ENCODE peak calls at places on chromosomes 6 and 20, in six cellular contexts. I is A549, A is psoas muscle, V is adrenal gland, Z is omental fat pad, J is neural crest cell. P is an unnamed sample.

GRCh38 chr6:10991115-10991514 is 53.0 kb downstream of the ELOVL2 start:
- DNase-seq in Z (no peak), V (no peak), A (no peak), J (no peak), I (no peak), P (no peak)

GRCh38 chr20:48733296-48733790 is 94.5 kb downstream of the PREX1 start:
- DNase-seq in J (no peak), V (no peak), A (no peak), I (no peak), Z (no peak), P (no peak)

GRCh38 chr20:10447028-10447427 is 11.9 kb downstream of the SLX4IP start:
- DNase-seq in V (no peak), A (no peak), Z (no peak), I (peak), J (no peak), P (peak)

GRCh38 chr20:43669332-43669731 is 2.4 kb downstream of the MYBL2 start:
- DNase-seq in V (peak), J (no peak), A (no peak), Z (no peak), I (no peak), P (no peak)

GRCh38 chr6:15110721-15111354 is 135.0 kb upstream of the JARID2 start:
- DNase-seq in V (no peak), J (no peak), Z (no peak), A (no peak), I (no peak), P (no peak)

GRCh38 chr6:48766349-48766748 is 655.4 kb upstream of the PTCHD4 start:
- DNase-seq in V (no peak), A (no peak), J (no peak), Z (no peak), I (no peak), P (no peak)

GRCh38 chr6:154508573-154509375 is 1.7 kb downstream of the CNKSR3 start:
- DNase-seq in A (no peak), J (no peak), I (no peak), V (no peak), Z (no peak), P (no peak)

GRCh38 chr6:28953039-28953872 is 29.5 kb upstream of the TRIM27 start:
- DNase-seq in A (no peak), Z (no peak), I (peak), V (peak), J (peak), P (no peak)

GRCh38 chr6:128491643-128492206 is 28.7 kb downstream of the PTPRK start:
- DNase-seq in Z (no peak), I (no peak), A (no peak), J (no peak), V (no peak), P (peak)

GRCh38 chr20:21203036-21203656 is 77.3 kb downstream of the KIZ start:
- DNase-seq in A (no peak), Z (no peak), J (no peak), I (no peak), V (no peak), P (no peak)

GRCh38 chr6:4581468-4582420 is 194.5 kb upstream of the CDYL start:
- DNase-seq in J (no peak), V (no peak), A (no peak), Z (no peak), I (no peak), P (peak)

GRCh38 chr6:139323511-139324445 is 32.0 kb upstream of the TXLNB start:
- DNase-seq in J (peak), Z (peak), V (peak), I (no peak), A (peak), P (peak)

GRCh38 chr20:53883098-53883762 is 187.2 kb downstream of the BCAS1 start:
- DNase-seq in J (no peak), Z (no peak), I (no peak), V (no peak), A (no peak), P (no peak)

GRCh38 chr6:170152989-170153388 is 137.9 kb downstream of the DLL1 start:
- DNase-seq in J (no peak), V (no peak), I (peak), Z (no peak), A (peak), P (no peak)

DNA sequence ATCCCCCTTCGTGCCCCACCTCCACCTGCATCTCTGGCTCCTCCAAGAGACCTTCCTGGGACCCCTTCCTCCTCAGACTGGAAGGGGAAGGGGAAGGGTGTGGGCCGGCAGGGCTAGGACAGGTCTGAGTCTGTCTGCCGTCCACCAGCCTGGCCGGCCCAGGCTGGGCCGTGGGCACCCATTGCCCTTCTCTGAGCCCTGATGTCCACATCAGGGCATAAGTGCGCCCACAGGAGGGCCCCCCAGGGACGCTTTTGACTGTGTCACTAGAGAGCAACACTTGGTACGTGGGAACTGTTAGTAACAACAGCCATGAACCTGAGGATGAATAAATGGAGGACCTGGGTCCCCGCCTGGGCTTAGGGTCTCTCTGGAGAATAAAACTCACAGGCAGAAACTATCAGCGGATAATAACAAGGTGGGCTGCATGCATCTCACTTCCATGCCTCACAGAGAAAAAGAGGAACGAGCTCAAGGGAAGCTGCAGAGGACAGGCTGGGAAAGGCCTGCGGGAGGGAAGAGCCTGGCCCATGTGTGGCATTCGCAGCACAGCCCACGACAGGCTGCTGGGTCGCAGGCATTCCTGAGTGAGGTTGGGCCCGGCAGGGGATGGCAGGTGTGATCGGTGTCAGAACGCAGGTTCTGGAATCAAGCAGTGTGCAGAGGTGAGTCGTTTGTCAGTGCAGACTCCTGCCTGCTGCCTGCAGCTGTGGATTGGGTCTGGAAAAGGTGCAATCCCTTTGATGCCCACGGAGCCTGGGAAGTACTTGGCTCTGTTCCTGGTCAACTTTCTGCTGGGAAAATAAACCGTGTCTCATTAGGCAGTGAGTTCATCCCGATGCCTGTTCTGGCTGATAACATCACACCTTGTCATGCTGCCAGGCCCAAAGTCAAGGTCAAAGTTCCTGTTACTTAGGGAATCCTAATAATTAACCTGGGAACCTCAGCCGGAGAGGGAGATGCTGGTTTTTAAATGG is 60.9 kb downstream of the BCAS4 start:
- DNase-seq in J (no peak), V (no peak), A (no peak), I (peak), Z (no peak), P (no peak)
- TF ChIP-seq CTCF in J (no peak), V (no peak), A (no peak), I (no peak), Z (no peak), P (no peak)

GRCh38 chr20:32205502-32206382 is 1.8 kb downstream of the PLAGL2 start:
- DNase-seq in J (no peak), V (no peak), Z (no peak), A (no peak), I (no peak), P (no peak)

GRCh38 chr20:32206383-32207210 is 946 bp downstream of the PLAGL2 start:
- DNase-seq in Z (no peak), J (no peak), I (no peak), V (no peak), A (no peak), P (no peak)

GRCh38 chr20:32207211-32207625 is 325 bp downstream of the PLAGL2 start:
- DNase-seq in Z (no peak), I (peak), J (peak), A (no peak), V (no peak), P (no peak)

GRCh38 chr20:32208499-32209154 is 947 bp downstream of the POFUT1 start:
- DNase-seq in I (no peak), Z (no peak), V (no peak), A (no peak), J (no peak), P (no peak)

DNA sequence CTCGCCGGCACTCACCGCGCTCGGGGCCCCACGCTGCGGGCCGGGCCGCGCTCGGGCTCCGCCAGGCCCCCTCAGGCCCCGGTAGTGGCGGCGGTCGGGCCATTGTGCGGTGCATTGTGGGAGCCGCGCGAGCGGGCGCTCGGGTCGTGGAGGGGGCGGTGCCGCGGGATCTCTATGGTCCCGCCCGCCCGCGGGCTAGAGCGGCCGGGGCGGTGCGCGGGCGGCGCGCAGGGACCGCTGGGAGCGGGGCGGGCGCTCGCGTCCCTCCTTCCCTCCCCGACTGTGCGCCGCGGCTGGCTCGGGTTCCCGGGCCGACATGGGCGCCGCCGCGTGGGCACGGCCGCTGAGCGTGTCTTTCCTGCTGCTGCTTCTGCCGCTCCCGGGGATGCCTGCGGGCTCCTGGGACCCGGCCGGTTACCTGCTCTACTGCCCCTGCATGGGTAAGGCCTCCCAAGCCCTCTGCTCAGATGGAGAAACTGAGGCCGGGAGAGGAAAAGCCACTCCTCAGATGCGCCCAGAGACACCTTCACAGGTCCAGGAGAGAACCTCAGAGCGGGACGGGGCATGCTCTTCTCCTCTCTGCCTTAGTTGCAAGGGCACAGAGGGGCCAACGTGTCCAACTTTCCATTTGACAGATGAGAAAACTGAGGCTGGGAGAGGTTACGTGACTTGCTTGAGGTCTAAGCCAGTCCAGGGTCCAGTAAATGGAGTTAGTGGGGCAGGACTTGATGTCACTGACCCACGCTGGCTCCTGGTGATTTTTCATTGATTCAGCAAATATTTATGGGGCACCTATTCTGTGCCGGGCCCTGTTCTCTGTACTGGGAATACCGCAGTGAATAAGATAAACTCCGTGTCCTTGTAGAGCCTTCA is at the start of the genes PLAGL2 and POFUT1:
- DNase-seq in A (peak), J (peak), I (peak), V (peak), Z (peak), P (peak)
- TF ChIP-seq CTCF in A (no peak), J (peak), I (peak), V (peak), Z (no peak), P (peak)

GRCh38 chr20:55213653-55214052 is 738.3 kb downstream of the DOK5 start:
- DNase-seq in Z (no peak), A (no peak), J (no peak), V (no peak), I (no peak), P (no peak)
- TF ChIP-seq CTCF in Z (no peak), A (no peak), J (no peak), V (no peak), I (no peak), P (no peak)

GRCh38 chr6:46490425-46491200 is 636 bp downstream of the RCAN2 start:
- DNase-seq in Z (no peak), V (peak), A (peak), J (peak), I (no peak), P (no peak)
- TF ChIP-seq CTCF in Z (no peak), V (peak), A (peak), J (peak), I (no peak), P (peak)